ENCODE peak calls at places on chromosomes 13 and 19, in four cellular contexts. R is tibial artery, Q is IMR-90, T is heart left ventricle. Y is an unnamed sample.
A peak's percentile ranks its signal among the peaks of the same experiment; 100 is the strongest.

GRCh38 chr19:13154241-13154778 is 4.1 kb downstream of the IER2 start:
- DNase-seq in R (peak; percentile 98), Q (peak; percentile 95), T (peak; percentile 91), Y (peak; percentile 75)

GRCh38 chr19:45938733-45939319 is 24.2 kb upstream of the NANOS2 start:
- DNase-seq in R (no peak), Q (no peak), T (no peak), Y (no peak)

GRCh38 chr13:54029226-54029625 is 1000.6 kb downstream of the OLFM4 start:
- DNase-seq in R (no peak), Q (no peak), T (no peak), Y (no peak)

GRCh38 chr19:18809149-18809978 is 18.3 kb upstream of the COMP start:
- DNase-seq in R (peak; percentile 91), Q (peak; percentile 78), T (no peak), Y (peak; percentile 83)

GRCh38 chr13:27744861-27745260 is 47.4 kb upstream of the GSX1 start:
- DNase-seq in R (no peak), Q (no peak), T (no peak), Y (no peak)

GRCh38 chr13:61608138-61608537 is 192.5 kb upstream of the PCDH20 start:
- DNase-seq in R (no peak), Q (no peak), T (no peak), Y (no peak)

GRCh38 chr19:5406816-5407215 is 48.4 kb upstream of the ZNRF4 start:
- DNase-seq in R (no peak), Q (no peak), T (no peak), Y (no peak)

GRCh38 chr13:27183561-27184147 is 12.0 kb upstream of the USP12 start:
- DNase-seq in R (no peak), Q (peak; percentile 72), T (no peak), Y (no peak)

GRCh38 chr13:92265408-92265807 is 867.0 kb downstream of the GPC5 start:
- DNase-seq in R (no peak), Q (peak; percentile 0), T (no peak), Y (no peak)

GRCh38 chr19:38714354-38714778 is 29.9 kb downstream of the CAPN12 start:
- DNase-seq in R (no peak), Q (no peak), T (no peak), Y (peak; percentile 75)
- H3K4me1 ChIP-seq in R (peaks cover 5% of the 10 kb centered on the region), Q (peaks cover 39% of the 10 kb centered on the region), T (peaks cover 31% of the 10 kb centered on the region), Y (peaks cover 64% of the 10 kb centered on the region)

GRCh38 chr13:47592256-47592655 is 408.8 kb downstream of the SUCLA2 start:
- DNase-seq in R (no peak), Q (no peak), T (no peak), Y (no peak)

DNA sequence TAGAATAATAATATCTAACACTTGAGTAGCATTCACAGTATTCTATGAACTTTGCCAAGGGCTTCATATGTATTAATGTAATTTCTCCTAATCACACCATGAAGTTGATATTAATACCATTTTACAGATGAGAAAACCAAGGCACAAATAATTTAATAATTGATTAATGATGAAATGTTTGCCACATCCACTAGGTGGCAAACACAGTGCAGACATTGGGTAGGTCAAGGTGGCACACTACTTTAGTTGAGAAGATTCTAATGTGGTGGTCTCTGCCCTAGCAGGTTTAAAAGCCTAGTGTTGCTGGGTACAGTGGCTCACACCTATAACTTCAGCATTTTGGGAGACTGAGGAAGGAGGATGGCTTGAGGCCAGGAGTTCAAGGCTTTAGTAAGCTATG is 412.4 kb downstream of the SUCLA2 start:
- DNase-seq in R (no peak), Q (no peak), T (no peak), Y (no peak)
- TF ChIP-seq CTCF in R (no peak), Q (no peak), T (no peak), Y (no peak)

GRCh38 chr19:17414097-17414496 is 5.8 kb upstream of the MVB12A start:
- DNase-seq in R (no peak), Q (no peak), T (no peak), Y (no peak)
- H3K27ac ChIP-seq in R (no peak overlapping the region), Q (no peak overlapping the region), T (no peak overlapping the region), Y (no peak overlapping the region)

DNA sequence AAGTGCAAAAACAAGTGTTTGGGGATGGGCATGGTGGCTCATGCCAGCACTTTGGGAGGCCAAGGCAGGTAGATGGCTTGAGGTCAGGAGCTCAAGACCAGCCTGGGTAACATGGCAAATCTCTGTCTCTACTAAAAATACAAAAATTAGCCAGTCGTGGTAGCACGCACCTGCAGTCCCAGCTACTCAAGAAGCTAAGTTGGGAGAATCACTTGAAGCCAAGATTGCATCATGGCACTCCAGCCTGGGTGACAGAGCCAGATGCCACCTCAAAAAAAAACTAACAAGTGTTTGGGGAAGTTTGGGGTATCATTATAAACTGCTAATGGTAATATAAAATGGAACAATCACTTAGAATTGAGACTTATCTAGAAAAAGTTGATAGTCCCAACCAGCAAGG is 24.6 kb downstream of the XPO4 start:
- DNase-seq in R (no peak), Q (no peak), T (no peak), Y (no peak)
- H3K4me1 ChIP-seq in R (no peaks in the 10 kb centered on the region), Q (peaks cover 8% of the 10 kb centered on the region), T (no peaks in the 10 kb centered on the region), Y (peaks cover 42% of the 10 kb centered on the region)

GRCh38 chr19:52532480-52532879 is 5.0 kb downstream of the ZNF808 start:
- DNase-seq in R (no peak), Q (no peak), T (no peak), Y (no peak)

GRCh38 chr19:52533901-52534300 is 6.4 kb downstream of the ZNF808 start:
- DNase-seq in R (no peak), Q (no peak), T (peak; percentile 44), Y (peak; percentile 85)

GRCh38 chr19:52541608-52542007 is 14.1 kb downstream of the ZNF808 start:
- DNase-seq in R (no peak), Q (no peak), T (no peak), Y (no peak)

DNA sequence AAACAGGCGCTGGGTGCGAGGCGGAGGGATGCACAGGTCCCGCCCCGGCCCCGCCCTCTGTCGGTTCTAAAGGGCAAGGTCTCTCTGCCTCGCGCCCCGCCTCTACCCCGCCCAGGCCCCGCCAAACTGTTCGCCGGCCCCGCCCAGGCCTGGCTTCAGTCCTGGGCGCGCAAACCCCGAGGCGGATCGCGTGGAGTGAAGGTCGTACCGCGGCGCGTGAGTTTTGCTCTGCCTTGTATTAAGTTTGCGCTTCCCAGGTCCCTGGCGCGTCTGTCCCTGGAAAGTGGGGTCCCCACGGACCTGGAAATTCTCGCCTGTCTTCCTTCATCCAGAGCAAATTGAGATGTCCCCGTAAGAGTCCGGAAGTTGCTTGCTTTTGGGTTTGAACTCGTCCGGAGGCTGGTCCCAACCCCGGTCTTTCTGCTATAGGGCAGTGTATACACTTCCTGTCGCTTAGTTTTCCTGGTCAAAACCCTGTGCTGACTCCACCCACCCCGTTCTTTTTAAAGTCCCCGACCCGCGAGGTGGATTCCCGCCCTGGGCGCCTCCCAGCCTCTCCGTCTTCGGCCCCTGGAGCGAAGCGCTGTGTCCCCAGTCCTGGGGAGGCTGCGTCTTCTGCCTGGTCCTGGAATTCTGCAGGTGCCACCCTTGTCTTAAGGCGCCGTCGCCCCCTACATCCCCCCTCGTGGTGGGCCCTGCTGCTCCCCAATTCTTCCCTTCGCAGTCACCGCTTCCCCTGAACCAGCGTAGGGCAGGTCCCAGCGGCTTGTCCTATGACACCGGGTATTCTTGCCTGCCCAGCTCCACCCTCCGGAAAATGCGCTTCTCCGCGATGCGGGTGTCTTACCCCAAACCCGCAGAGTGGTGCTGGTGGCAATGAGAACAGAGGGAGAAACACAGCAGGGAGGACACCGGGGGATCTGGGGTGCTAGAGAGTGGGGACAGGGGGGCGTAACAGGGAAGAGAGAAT is 8.6 kb downstream of the ZNF808 start:
- DNase-seq in R (peak; percentile 93), Q (peak; percentile 61), T (peak; percentile 93), Y (peak; percentile 68)
- TF ChIP-seq CTCF in R (peak; percentile 33), Q (no peak), T (peak; percentile 23), Y (no peak)

GRCh38 chr13:73598021-73598712 is 536.0 kb downstream of the KLF12 start:
- DNase-seq in R (no peak), Q (peak; percentile 82), T (no peak), Y (no peak)
- H3K27ac ChIP-seq in R (no peak overlapping the region), Q (no peak overlapping the region), T (no peak overlapping the region), Y (no peak overlapping the region)

GRCh38 chr19:3107658-3108057 is 13.5 kb downstream of the GNA11 start:
- DNase-seq in R (no peak), Q (no peak), T (no peak), Y (no peak)

GRCh38 chr19:3104708-3104983 is 10.5 kb downstream of the GNA11 start:
- DNase-seq in R (no peak), Q (no peak), T (no peak), Y (no peak)

GRCh38 chr19:3108775-3109174 is 14.6 kb downstream of the GNA11 start:
- DNase-seq in R (no peak), Q (peak; percentile 50), T (no peak), Y (peak; percentile 48)

GRCh38 chr19:3106509-3107141 is 12.5 kb downstream of the GNA11 start:
- DNase-seq in R (no peak), Q (no peak), T (no peak), Y (no peak)

GRCh38 chr19:3105641-3106508 is 11.7 kb downstream of the GNA11 start:
- DNase-seq in R (no peak), Q (no peak), T (no peak), Y (no peak)
- H3K4me1 ChIP-seq in R (no peaks in the 10 kb centered on the region), Q (no peaks in the 10 kb centered on the region), T (peaks cover 4% of the 10 kb centered on the region), Y (peaks cover 23% of the 10 kb centered on the region)

DNA sequence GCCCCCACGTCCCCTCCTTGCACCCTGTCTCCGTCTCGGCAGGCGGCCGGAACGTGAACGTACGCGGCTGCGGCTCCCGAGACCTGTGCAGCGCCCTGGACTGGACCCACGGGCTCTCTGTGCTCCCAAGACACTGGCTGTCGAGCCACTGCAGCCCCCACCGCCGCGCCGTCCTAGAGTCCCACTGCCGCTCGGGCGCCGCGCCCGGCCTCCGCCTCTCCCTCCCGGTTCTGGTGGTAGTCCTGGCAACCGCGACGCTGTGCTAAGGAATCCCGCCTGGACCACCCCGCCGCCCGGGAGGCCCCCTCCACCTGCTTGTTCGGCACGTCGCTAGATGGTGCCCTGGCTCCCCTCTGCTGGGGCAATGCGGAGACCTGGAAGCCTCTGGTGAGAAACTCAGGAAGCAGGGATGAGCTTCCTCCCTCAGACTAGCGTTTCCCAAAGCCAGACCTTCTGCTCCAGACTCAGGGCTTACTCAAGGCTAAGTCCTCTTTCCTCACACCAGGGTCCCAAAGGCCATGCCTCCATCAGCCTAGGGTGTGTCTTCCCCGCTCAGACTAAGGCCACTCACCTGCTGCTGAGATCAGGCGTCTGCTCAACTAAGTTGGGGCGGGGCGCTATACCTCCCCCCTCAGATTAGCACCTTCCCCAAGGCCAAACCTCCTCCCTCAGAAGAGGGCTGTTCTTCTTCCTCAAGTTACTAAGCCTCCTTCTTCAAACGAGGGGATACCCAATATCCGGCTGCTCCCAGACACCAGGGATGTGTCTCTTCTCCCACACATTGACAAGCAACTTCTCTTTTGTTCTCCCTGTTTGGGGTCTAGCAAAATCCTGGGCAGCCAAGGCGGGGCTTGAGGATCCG is 16.1 kb upstream of the IRGC start:
- DNase-seq in R (no peak), Q (peak; percentile 28), T (peak; percentile 46), Y (no peak)
- TF ChIP-seq CTCF in R (no peak), Q (no peak), T (no peak), Y (no peak)

DNA sequence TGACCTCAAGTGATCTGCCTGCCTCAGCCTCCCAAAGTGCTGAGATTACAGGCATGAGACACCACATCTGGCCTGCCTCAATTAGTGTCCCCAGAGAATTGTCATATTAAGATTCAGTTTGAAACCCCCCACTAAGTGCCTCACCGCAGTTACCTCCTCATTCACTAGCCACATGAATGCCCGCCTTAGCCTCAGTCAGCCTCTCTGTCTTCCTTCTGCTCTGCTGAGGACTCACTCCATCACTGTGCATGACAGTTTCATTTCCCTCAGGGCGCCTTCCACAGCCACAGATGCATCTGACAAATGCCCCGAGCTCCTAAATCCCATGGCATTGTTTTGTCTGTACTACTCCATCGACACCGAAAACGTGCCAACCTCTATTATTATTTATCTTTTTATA is 23.3 kb downstream of the MIPEP start:
- DNase-seq in R (no peak), Q (no peak), T (no peak), Y (no peak)
- H3K27ac ChIP-seq in R (no peak overlapping the region), Q (peak overlapping the region; percentile 89), T (no peak overlapping the region), Y (no peak overlapping the region)